ENCODE peak calls at places on chromosomes 16 and 17, in six cellular contexts. Y, E, W, B, T and P are unnamed samples.

GRCh38 chr16:22353933-22354541 is 20.4 kb downstream of the CDR2 start:
- DNase-seq in Y (no peak), E (no peak), W (no peak), B (no peak), T (no peak), P (no peak)

GRCh38 chr17:42422958-42423712 is at the start of gene CAVIN1:
- DNase-seq in Y (peak; percentile 28), E (no peak), W (no peak), B (peak; percentile 99), T (peak; percentile 99), P (no peak)

GRCh38 chr16:57600952-57601580 is 27.4 kb upstream of the ADGRG1 start:
- DNase-seq in Y (no peak), E (no peak), W (no peak), B (no peak), T (no peak), P (no peak)

GRCh38 chr16:67190041-67190440 is at the start of gene EXOC3L1:
- DNase-seq in Y (no peak), E (no peak), W (no peak), B (no peak), T (no peak), P (no peak)

GRCh38 chr17:76893623-76894358 is 25.6 kb downstream of the MGAT5B start:
- DNase-seq in Y (no peak), E (no peak), W (no peak), B (no peak), T (no peak), P (no peak)

GRCh38 chr17:17343896-17344506 is 40.8 kb downstream of the NT5M start:
- DNase-seq in Y (no peak), E (no peak), W (no peak), B (no peak), T (no peak), P (no peak)

GRCh38 chr16:31200821-31201510 is 1.6 kb downstream of the PYCARD start:
- DNase-seq in Y (no peak), E (no peak), W (peak; percentile 34), B (no peak), T (no peak), P (no peak)

GRCh38 chr17:31645351-31645750 is 213.7 kb downstream of the COPRS start:
- DNase-seq in Y (no peak), E (no peak), W (no peak), B (no peak), T (no peak), P (no peak)

GRCh38 chr16:20647736-20648135 is 49.7 kb downstream of the ACSM1 start:
- DNase-seq in Y (no peak), E (no peak), W (no peak), B (no peak), T (no peak), P (no peak)

GRCh38 chr17:3826191-3826590 is 19.9 kb downstream of the NCBP3 start:
- DNase-seq in Y (no peak), E (no peak), W (no peak), B (no peak), T (no peak), P (no peak)

GRCh38 chr17:43861960-43862359 is 15.0 kb downstream of the CD300LG start:
- DNase-seq in Y (no peak), E (no peak), W (no peak), B (no peak), T (no peak), P (no peak)

GRCh38 chr16:3129137-3130131 is 5.4 kb upstream of the ZNF213 start:
- DNase-seq in Y (peak; percentile 62), E (peak; percentile 64), W (peak; percentile 69), B (no peak), T (no peak), P (peak; percentile 84)

GRCh38 chr17:41212524-41213169 is 13.8 kb upstream of the KRTAP9-2 start:
- DNase-seq in Y (no peak), E (no peak), W (no peak), B (no peak), T (peak; percentile 18), P (no peak)

GRCh38 chr17:58535431-58535830 is 21.0 kb upstream of the MTMR4 start:
- DNase-seq in Y (no peak), E (no peak), W (no peak), B (no peak), T (no peak), P (no peak)